ENCODE peak calls at places on chromosomes 3 and 15, in six cellular contexts. J is AG10803, M is GM12865, R is lung, V is RWPE1, Z is ascending aorta. N is an unnamed sample.
A peak's percentile ranks its signal among the peaks of the same experiment; 100 is the strongest.

GRCh38 chr15:85582076-85582718 is 201.8 kb downstream of the AKAP13 start:
- DNase-seq in J (peak; percentile 61), M (peak; percentile 55), R (no peak), Z (peak; percentile 79), V (no peak), N (no peak)

GRCh38 chr15:59394166-59394661 is 21.5 kb upstream of the MYO1E start:
- DNase-seq in R (no peak), V (no peak), Z (no peak), M (no peak), J (no peak), N (no peak)

GRCh38 chr15:65980824-65981456 is 111.6 kb downstream of the RAB11A start:
- DNase-seq in Z (no peak), J (peak; percentile 81), V (peak; percentile 84), M (peak; percentile 50), R (peak; percentile 82), N (peak; percentile 71)

GRCh38 chr15:59255647-59256380 is 49.2 kb downstream of the LDHAL6B start:
- DNase-seq in Z (no peak), V (no peak), J (no peak), M (no peak), R (no peak), N (no peak)

GRCh38 chr3:170429050-170429449 is 10.4 kb downstream of the CLDN11 start:
- DNase-seq in R (no peak), Z (no peak), V (no peak), M (peak; percentile 54), J (peak; percentile 79), N (no peak)

GRCh38 chr15:29364429-29365078 is 94.9 kb upstream of the NSMCE3 start:
- DNase-seq in R (no peak), M (peak; percentile 49), V (peak; percentile 13), Z (no peak), J (peak; percentile 64), N (peak; percentile 46)

GRCh38 chr3:197364410-197365071 is 66.1 kb upstream of the DLG1 start:
- DNase-seq in V (no peak), R (no peak), M (no peak), Z (peak; percentile 46), J (no peak), N (no peak)

GRCh38 chr3:73500321-73500720 is 124.4 kb downstream of the PDZRN3 start:
- DNase-seq in V (no peak), M (no peak), Z (no peak), R (no peak), J (peak; percentile 66), N (no peak)

GRCh38 chr15:80308002-80308401 is 56.0 kb upstream of the CTXND1 start:
- DNase-seq in J (no peak), R (no peak), Z (no peak), V (no peak), M (no peak), N (no peak)

GRCh38 chr15:80310776-80311175 is 58.8 kb upstream of the CTXND1 start:
- DNase-seq in Z (no peak), V (no peak), J (no peak), R (no peak), M (no peak), N (no peak)

DNA sequence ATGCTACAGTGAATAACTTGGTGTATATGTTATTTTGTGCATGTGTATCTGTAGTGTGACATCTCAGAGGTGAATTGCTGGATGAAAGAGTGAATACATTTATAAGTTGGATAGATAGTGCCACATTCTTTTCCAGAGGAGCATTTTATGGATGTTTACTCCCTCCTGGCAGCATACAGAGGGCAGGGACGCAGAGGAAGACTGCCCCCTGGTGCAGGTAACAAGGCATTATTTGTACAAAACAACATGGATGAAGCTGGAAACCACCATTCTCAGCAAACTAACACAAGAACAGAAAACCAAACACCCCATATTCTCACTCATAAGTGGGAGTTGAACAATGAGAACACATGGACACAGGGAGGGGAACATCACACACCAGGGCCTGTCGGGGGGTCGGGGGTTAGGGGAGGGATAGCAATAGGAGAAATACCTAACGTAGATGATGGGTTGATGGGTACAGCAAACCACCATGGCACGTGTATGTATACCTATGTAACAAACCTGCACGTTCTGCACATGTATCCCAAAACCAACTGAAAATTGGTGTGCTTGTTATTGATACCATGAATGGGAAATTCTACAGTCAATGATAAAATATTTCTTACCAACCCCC is 57.9 kb upstream of the CTXND1 start:
- DNase-seq in V (peak; percentile 27), R (no peak), J (peak; percentile 34), M (no peak), Z (no peak), N (peak; percentile 58)
- TF ChIP-seq CTCF in V (peak; percentile 33), R (peak; percentile 7), J (peak; percentile 62), M (peak; percentile 35), Z (no peak), N (peak; percentile 66)

DNA sequence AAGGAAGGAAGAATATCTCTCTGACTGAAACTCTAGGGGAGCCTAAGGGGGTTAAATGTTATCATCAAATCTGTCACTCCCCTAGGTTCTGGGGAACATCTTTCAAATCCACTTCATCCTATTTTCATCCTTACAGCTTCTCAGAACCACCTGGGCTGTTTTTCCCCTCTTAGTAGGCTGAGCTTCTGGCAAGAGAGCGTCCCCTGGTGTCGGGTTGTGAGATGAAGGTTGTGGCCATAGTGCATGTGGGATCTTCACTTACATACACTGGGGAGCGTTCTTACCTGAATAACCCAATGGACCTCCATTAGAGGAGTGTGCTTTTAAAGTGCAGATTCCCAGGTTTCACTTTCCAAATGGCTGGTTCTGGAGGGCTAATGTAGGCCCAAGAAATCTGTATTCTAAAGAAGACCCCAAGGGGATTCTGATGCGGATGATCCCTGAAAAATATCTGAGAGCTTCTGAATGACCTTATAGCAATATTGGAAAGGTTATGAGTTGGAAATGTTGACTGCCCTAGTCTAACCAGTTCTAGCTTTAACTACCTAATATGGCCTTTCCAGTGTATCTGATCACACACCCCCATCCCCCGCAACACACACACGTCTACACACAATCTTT is 663.7 kb downstream of the AGBL1 start:
- DNase-seq in J (no peak), R (no peak), V (peak; percentile 20), M (peak; percentile 42), Z (no peak), N (peak; percentile 74)
- TF ChIP-seq CTCF in J (peak; percentile 47), R (peak; percentile 21), V (peak; percentile 46), M (peak; percentile 61), Z (no peak), N (peak; percentile 79)

GRCh38 chr15:69957175-69957574 is 140.5 kb downstream of the TLE3 start:
- DNase-seq in R (no peak), Z (no peak), J (no peak), M (peak; percentile 12), V (no peak), N (no peak)
- TF ChIP-seq CTCF in R (no peak), Z (no peak), J (no peak), M (no peak), V (no peak), N (no peak)

GRCh38 chr15:44195151-44195740 is at the start of gene FRMD5:
- DNase-seq in R (peak; percentile 87), J (peak; percentile 95), Z (peak; percentile 89), M (peak; percentile 96), V (peak; percentile 99), N (peak; percentile 98)
- TF ChIP-seq CTCF in R (no peak), J (peak; percentile 64), Z (peak; percentile 29), M (no peak), V (no peak), N (no peak)

GRCh38 chr3:194575484-194576210 is 57.6 kb downstream of the TMEM44 start:
- DNase-seq in J (peak; percentile 94), M (no peak), R (no peak), V (no peak), Z (peak; percentile 81), N (no peak)
- TF ChIP-seq CTCF in J (peak; percentile 12), M (no peak), R (no peak), V (no peak), Z (no peak), N (no peak)

DNA sequence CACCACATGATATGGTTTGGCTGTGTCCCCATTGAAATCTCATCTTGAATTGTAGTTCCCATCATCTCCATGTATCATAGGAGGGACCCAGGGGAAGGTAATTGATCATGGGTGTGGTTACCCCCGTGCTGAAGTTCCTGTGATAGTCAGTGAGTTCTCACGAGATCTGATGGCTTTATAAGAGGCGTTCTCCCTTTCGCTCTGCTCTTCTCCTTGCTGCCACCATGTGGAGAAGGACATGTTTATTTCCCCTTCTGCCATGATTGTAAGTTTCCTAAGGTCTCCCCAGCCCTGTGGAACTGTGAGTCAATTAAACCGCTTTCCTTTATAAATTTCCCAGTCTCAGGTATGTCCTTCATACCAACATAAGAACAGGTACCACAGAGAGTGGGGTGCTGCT is 21.9 kb downstream of the OSTN start:
- DNase-seq in J (no peak), R (no peak), V (no peak), Z (no peak), M (no peak), N (no peak)
- TF ChIP-seq CTCF in J (no peak), R (no peak), V (no peak), Z (no peak), M (no peak), N (no peak)

GRCh38 chr3:10706156-10707088 is 109.6 kb upstream of the SLC6A11 start:
- DNase-seq in V (no peak), J (no peak), M (no peak), Z (no peak), R (no peak), N (no peak)

GRCh38 chr3:10707984-10708868 is 107.8 kb upstream of the SLC6A11 start:
- DNase-seq in M (no peak), Z (no peak), V (no peak), R (no peak), J (no peak), N (peak; percentile 33)

GRCh38 chr3:10703875-10704274 is 112.2 kb upstream of the SLC6A11 start:
- DNase-seq in M (peak; percentile 4), Z (no peak), V (no peak), J (peak; percentile 41), R (no peak), N (peak; percentile 56)

GRCh38 chr3:10709110-10709781 is 106.8 kb upstream of the SLC6A11 start:
- DNase-seq in R (no peak), M (no peak), V (no peak), Z (peak; percentile 28), J (no peak), N (no peak)

DNA sequence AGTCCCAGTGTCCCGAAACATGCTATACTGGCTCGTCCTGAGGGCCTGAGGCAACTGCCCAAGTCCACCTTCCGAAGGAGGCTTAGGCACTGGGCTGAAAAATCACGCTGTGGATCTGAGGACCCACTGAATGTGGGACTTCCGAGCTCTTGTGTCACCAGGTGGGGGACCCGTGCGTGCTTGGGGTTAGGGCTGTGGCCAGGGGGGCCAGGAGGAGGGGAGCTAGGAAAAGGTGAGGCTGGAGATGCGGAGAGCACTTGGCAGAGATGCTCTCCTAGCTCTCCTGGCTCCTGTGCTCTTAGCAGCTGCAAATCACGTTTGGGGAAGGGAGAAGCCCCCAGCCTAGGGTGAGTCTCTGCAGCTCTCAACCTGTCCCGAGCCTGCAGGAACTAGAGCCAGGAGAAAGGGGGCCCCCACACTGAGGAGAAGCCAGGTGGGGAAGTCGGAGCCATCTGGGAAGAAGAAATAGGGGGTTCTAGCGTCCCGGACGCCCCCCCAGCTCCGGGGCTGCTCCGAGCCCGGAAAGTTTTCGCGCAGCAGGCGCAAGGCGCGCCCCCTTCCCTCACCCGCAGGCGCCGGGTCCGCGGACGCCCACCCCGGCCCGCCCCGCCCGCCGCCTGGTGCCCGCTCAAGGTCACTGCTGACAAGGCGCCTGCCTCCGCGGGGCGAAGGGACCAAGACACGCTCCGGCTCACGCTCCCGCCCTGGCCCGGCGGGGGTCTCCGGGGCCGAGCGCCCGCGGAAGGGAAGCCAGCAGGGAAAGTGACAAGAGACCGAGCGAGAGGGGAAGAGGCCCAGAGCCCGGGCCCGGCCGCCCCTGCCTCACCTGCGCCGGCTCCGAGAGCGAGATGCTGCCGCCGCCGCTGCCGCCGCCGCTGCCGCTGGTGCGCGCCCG is 108.7 kb upstream of the SLC6A11 start:
- DNase-seq in V (no peak), Z (no peak), M (no peak), R (no peak), J (no peak), N (peak; percentile 57)
- TF ChIP-seq CTCF in V (no peak), Z (no peak), M (no peak), R (no peak), J (no peak), N (peak; percentile 69)

GRCh38 chr15:55434989-55435825 is 26.9 kb downstream of the PIERCE2 start:
- DNase-seq in J (peak; percentile 64), R (no peak), M (peak; percentile 64), V (peak; percentile 42), Z (no peak), N (no peak)
- TF ChIP-seq CTCF in J (peak; percentile 75), R (peak; percentile 17), M (peak; percentile 55), V (peak; percentile 74), Z (peak; percentile 42), N (peak; percentile 72)